ENCODE peak calls at places on chromosomes 5 and 9, in four cellular contexts. S is A549, K is K562, G is HepG2. A is an unnamed sample.

GRCh38 chr5:163496286-163496685 is 9.1 kb upstream of the MAT2B start:
- DNase-seq in S (no peak), K (no peak), G (no peak), A (no peak)

GRCh38 chr5:83440826-83441225 is 30.7 kb upstream of the VCAN start:
- DNase-seq in S (no peak), K (no peak), G (no peak), A (no peak)

GRCh38 chr5:96657068-96657467 is 5.1 kb upstream of the CAST start:
- DNase-seq in S (peak; percentile 70), K (peak; percentile 25), G (peak; percentile 12), A (no peak)

GRCh38 chr5:72510610-72511121 is 3.5 kb upstream of the ZNF366 start:
- DNase-seq in S (no peak), K (no peak), G (no peak), A (no peak)

GRCh38 chr5:169742773-169743296 is 105.8 kb downstream of the DOCK2 start:
- DNase-seq in S (no peak), K (no peak), G (no peak), A (no peak)

GRCh38 chr5:80239680-80240367 is 16.0 kb downstream of the SERINC5 start:
- DNase-seq in S (no peak), K (no peak), G (no peak), A (no peak)

GRCh38 chr5:126339215-126339805 is 83.9 kb upstream of the GRAMD2B start:
- DNase-seq in S (peak; percentile 65), K (peak; percentile 53), G (peak; percentile 61), A (peak; percentile 14)

GRCh38 chr9:80072406-80072805 is 500.6 kb downstream of the TLE4 start:
- DNase-seq in S (no peak), K (no peak), G (no peak), A (no peak)

GRCh38 chr5:171541380-171541779 is 121.9 kb downstream of the FGF18 start:
- DNase-seq in S (no peak), K (no peak), G (no peak), A (no peak)

GRCh38 chr5:31992377-31992776 is 181.7 kb downstream of the GOLPH3 start:
- DNase-seq in S (no peak), K (no peak), G (no peak), A (no peak)

GRCh38 chr5:8981016-8981415 is 564.9 kb downstream of the SEMA5A start:
- DNase-seq in S (no peak), K (no peak), G (no peak), A (no peak)

GRCh38 chr9:12503606-12504122 is 189.5 kb upstream of the TYRP1 start:
- DNase-seq in S (no peak), K (no peak), G (no peak), A (no peak)

GRCh38 chr5:178207183-178207916 is 3.0 kb downstream of the HNRNPAB start:
- DNase-seq in S (peak; percentile 31), K (no peak), G (peak; percentile 32), A (no peak)

GRCh38 chr5:78985407-78986223 is 505 bp upstream of the ARSB start:
- DNase-seq in S (peak; percentile 68), K (no peak), G (peak; percentile 100), A (no peak)

GRCh38 chr5:19322716-19323485 is 665.1 kb downstream of the CDH18 start:
- DNase-seq in S (peak; percentile 39), K (no peak), G (no peak), A (no peak)

GRCh38 chr5:115377468-115378217 is 81.2 kb upstream of the CCDC112 start:
- DNase-seq in S (peak; percentile 22), K (no peak), G (no peak), A (no peak)

GRCh38 chr9:85615792-85616191 is 126.0 kb downstream of the AGTPBP1 start:
- DNase-seq in S (no peak), K (no peak), G (no peak), A (no peak)

GRCh38 chr9:129522351-129522750 is 98.5 kb downstream of the C9orf50 start:
- DNase-seq in S (no peak), K (no peak), G (no peak), A (no peak)

GRCh38 chr5:144972317-144972716 is 801.6 kb downstream of the KCTD16 start:
- DNase-seq in S (no peak), K (no peak), G (no peak), A (no peak)

GRCh38 chr5:127595484-127596368 is 53.2 kb upstream of the CTXN3 start:
- DNase-seq in S (no peak), K (no peak), G (no peak), A (no peak)

GRCh38 chr9:122875523-122875922 is 29.6 kb downstream of the RC3H2 start:
- DNase-seq in S (no peak), K (no peak), G (no peak), A (no peak)

GRCh38 chr9:131854334-131854733 is 114.5 kb upstream of the RAPGEF1 start:
- DNase-seq in S (no peak), K (no peak), G (no peak), A (no peak)

GRCh38 chr9:115264333-115264732 is 146.4 kb upstream of the TNC start:
- DNase-seq in S (no peak), K (no peak), G (no peak), A (no peak)

GRCh38 chr5:137741718-137742117 is 5.8 kb upstream of the KLHL3 start:
- DNase-seq in S (no peak), K (no peak), G (peak; percentile 21), A (no peak)

GRCh38 chr9:113541019-113541900 is 77.7 kb downstream of the RGS3 start:
- DNase-seq in S (peak; percentile 60), K (peak; percentile 86), G (peak; percentile 37), A (peak; percentile 74)

GRCh38 chr5:71922584-71923106 is 184.6 kb upstream of the MAP1B start:
- DNase-seq in S (peak; percentile 89), K (no peak), G (peak; percentile 3), A (no peak)

GRCh38 chr9:2729721-2730120 is 12.4 kb downstream of the KCNV2 start:
- DNase-seq in S (no peak), K (no peak), G (no peak), A (no peak)

GRCh38 chr9:35313911-35314310 is 152.1 kb downstream of the UNC13B start:
- DNase-seq in S (no peak), K (no peak), G (no peak), A (no peak)

GRCh38 chr5:170080217-170080616 is 25.5 kb upstream of the FOXI1 start:
- DNase-seq in S (no peak), K (no peak), G (no peak), A (no peak)

GRCh38 chr5:122435738-122436137 is 123.7 kb downstream of the SNCAIP start:
- DNase-seq in S (no peak), K (no peak), G (no peak), A (no peak)

GRCh38 chr5:67015577-67016290 is 180.9 kb downstream of the CD180 start:
- DNase-seq in S (no peak), K (no peak), G (no peak), A (no peak)

GRCh38 chr9:125674981-125675973 is 31.7 kb downstream of the MAPKAP1 start:
- DNase-seq in S (peak; percentile 72), K (no peak), G (peak; percentile 51), A (no peak)
- TF ChIP-seq NR3C1 in S (no peak), K (no peak), G (no peak), A (no peak)

DNA sequence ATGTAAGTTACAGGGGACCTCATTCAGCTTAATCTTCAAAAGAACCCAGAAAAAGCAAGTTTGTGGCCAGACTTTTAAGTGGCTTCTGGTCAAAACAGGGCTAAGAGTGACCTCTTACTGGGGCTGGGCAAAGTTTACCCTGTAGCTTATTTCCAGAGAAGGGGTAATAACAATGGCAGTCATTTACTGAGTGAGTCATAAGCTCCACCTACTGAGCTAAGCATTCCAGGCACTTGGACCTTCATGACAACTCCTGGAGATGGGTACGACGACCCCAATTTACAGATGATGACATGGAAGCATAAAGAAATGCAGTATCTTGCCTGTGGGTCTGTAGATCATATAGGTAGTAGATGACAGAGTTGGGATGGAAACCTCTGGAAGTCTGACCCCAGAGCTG is 4.7 kb upstream of the GPR151 start:
- DNase-seq in S (peak; percentile 9), K (no peak), G (peak; percentile 65), A (no peak)
- TF ChIP-seq NR3C1 in S (no peak), K (no peak), G (no peak), A (no peak)

GRCh38 chr9:112283854-112284253 is 49.6 kb downstream of the PTBP3 start:
- DNase-seq in S (peak; percentile 29), K (no peak), G (no peak), A (no peak)
- TF ChIP-seq NR3C1 in S (no peak), K (no peak), G (no peak), A (no peak)

GRCh38 chr5:158770506-158770905 is 329.2 kb downstream of the EBF1 start:
- DNase-seq in S (peak; percentile 26), K (peak; percentile 13), G (peak; percentile 2), A (peak; percentile 45)
- TF ChIP-seq NR3C1 in S (no peak), K (no peak), G (no peak), A (no peak)

DNA sequence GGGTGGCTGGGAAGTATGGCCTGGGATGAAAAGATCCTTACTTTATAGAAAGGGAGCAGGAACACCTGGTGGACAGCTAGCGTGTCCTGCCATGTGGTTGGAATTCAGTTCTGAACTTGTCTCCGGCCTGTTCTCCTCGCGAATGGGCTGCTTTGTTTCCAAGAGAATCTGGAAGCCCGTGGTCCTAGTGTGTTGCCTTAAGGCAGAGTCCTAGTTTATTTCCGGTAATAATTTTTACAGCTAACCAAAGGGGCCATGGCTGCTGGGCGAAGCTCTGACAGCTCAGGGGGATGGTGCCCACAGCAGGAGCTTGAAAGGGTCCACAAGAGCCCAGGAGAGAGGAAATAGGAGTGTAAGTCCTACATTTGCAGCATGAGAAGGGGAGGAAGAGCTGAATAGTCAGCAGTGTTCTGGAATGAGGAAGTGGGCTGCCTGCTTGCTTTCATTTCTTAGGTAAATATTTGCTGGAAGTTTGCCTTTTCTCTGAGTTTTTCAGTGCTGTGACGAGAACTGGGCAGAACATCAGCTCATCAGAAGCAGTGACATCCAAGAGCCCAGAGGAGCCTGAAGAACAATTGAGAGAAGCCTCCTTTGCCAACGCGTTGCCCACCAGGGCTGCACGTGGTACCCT is 13.1 kb upstream of the IGFBPL1 start:
- DNase-seq in S (peak; percentile 79), K (no peak), G (peak; percentile 91), A (no peak)
- TF ChIP-seq NR3C1 in S (no peak), K (no peak), G (no peak), A (no peak)

GRCh38 chr5:35438786-35439185 is 178.9 kb upstream of the SPEF2 start:
- DNase-seq in S (no peak), K (no peak), G (no peak), A (no peak)

GRCh38 chr5:35442916-35443639 is 174.6 kb upstream of the SPEF2 start:
- DNase-seq in S (no peak), K (no peak), G (peak; percentile 38), A (no peak)

GRCh38 chr5:35443803-35444595 is 173.7 kb upstream of the SPEF2 start:
- DNase-seq in S (no peak), K (no peak), G (no peak), A (no peak)

GRCh38 chr5:35438288-35438687 is 179.4 kb upstream of the SPEF2 start:
- DNase-seq in S (no peak), K (no peak), G (no peak), A (no peak)

DNA sequence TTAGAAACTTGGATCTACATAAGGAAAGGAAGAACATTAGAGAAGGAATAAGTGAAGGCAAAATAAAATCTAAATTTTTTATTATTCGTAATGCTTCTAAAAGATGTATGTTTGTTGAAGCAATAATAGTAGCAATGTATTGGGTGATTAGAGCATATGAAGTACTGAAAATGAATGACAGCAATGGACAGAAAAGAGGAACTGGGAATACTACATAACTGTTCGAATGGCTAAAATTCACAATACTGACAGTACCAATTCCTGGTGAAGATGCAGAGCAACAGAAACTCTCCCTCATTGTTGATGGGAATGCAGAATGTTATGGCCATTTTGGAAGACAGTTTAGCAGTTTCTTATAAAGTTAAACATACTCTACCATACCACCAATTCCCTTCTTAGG is 177.3 kb upstream of the SPEF2 start:
- DNase-seq in S (no peak), K (no peak), G (no peak), A (no peak)
- TF ChIP-seq NR3C1 in S (no peak), K (no peak), G (no peak), A (no peak)

A was measured in WTC11.